ENCODE peak calls at places on chromosome 6, in four cellular contexts. One of them, this sample, is unnamed.

GRCh38 chr6:11436508-11437096 is 100.9 kb upstream of the TMEM170B start:
- DNase-seq in hypothalamus: no peak
- DNase-seq in fibroblast of mammary gland: no peak
- DNase-seq in fibroblast of lung: no peak
- DNase-seq in this sample: no peak

GRCh38 chr6:36200998-36201596 is 4.6 kb downstream of the BRPF3 start:
- DNase-seq in hypothalamus: no peak
- DNase-seq in fibroblast of mammary gland: no peak
- DNase-seq in fibroblast of lung: no peak
- DNase-seq in this sample: no peak

GRCh38 chr6:136792066-136792944 is at the start of gene MAP3K5:
- DNase-seq in hypothalamus: peak; percentile 62
- DNase-seq in fibroblast of mammary gland: peak; percentile 75
- DNase-seq in fibroblast of lung: peak; percentile 74
- DNase-seq in this sample: peak; percentile 68

GRCh38 chr6:79127660-79128059 is 49.6 kb upstream of the PHIP start:
- DNase-seq in hypothalamus: no peak
- DNase-seq in fibroblast of mammary gland: no peak
- DNase-seq in fibroblast of lung: no peak
- DNase-seq in this sample: no peak

GRCh38 chr6:133441491-133441890 is 200.3 kb downstream of the EYA4 start:
- DNase-seq in hypothalamus: no peak
- DNase-seq in fibroblast of mammary gland: no peak
- DNase-seq in fibroblast of lung: no peak
- DNase-seq in this sample: no peak

GRCh38 chr6:36853325-36853724 is 14.1 kb upstream of the CPNE5 start:
- DNase-seq in hypothalamus: no peak
- DNase-seq in fibroblast of mammary gland: peak; percentile 91
- DNase-seq in fibroblast of lung: peak; percentile 85
- DNase-seq in this sample: no peak

GRCh38 chr6:129523814-129524213 is 186.2 kb downstream of the ARHGAP18 start:
- DNase-seq in hypothalamus: no peak
- DNase-seq in fibroblast of mammary gland: no peak
- DNase-seq in fibroblast of lung: no peak
- DNase-seq in this sample: no peak

GRCh38 chr6:125918681-125919566 is 37.6 kb upstream of the HINT3 start:
- DNase-seq in hypothalamus: no peak
- DNase-seq in fibroblast of mammary gland: peak; percentile 89
- DNase-seq in fibroblast of lung: peak; percentile 81
- DNase-seq in this sample: no peak

GRCh38 chr6:44016131-44016870 is 111.0 kb downstream of the MRPL14 start:
- DNase-seq in hypothalamus: no peak
- DNase-seq in fibroblast of mammary gland: peak; percentile 80
- DNase-seq in fibroblast of lung: peak; percentile 86
- DNase-seq in this sample: no peak

GRCh38 chr6:20542927-20543602 is 8.8 kb downstream of the CDKAL1 start:
- DNase-seq in hypothalamus: no peak
- DNase-seq in fibroblast of mammary gland: peak; percentile 88
- DNase-seq in fibroblast of lung: peak; percentile 85
- DNase-seq in this sample: no peak